ENCODE peak calls at places on chromosomes 4 and X, in four cellular contexts. E is stimulated activated CD8-positive, alpha-beta memory T cell treated with anti-CD3 and anti-CD28 coated beads, Interleukin-2, amount 100 ng/mL, for 1 hour; V is AG08396; L is fibroblast of pulmonary artery. D is an unnamed sample.

GRCh38 chrX:129522184-129523059 is 868 bp downstream of the SMARCA1 start:
- DNase-seq in E (no peak), L (peak), V (peak), D (peak)

GRCh38 chrX:42710452-42710851 is 67.5 kb downstream of the PPP1R2C start:
- DNase-seq in V (no peak), E (no peak), L (no peak), D (no peak)

GRCh38 chr4:156677136-156677535 is 294.5 kb downstream of the PDGFC start:
- DNase-seq in E (no peak), V (peak), L (peak), D (no peak)

GRCh38 chr4:142406051-142406549 is 440.0 kb downstream of the INPP4B start:
- DNase-seq in L (peak), E (no peak), V (no peak), D (peak)

GRCh38 chrX:150405576-150405975 is 42.5 kb downstream of the MAMLD1 start:
- DNase-seq in E (no peak), L (no peak), V (no peak), D (no peak)

GRCh38 chrX:123731987-123732678 is 719 bp downstream of the THOC2 start:
- DNase-seq in L (no peak), E (no peak), V (peak), D (no peak)

GRCh38 chr4:147160908-147161513 is 215.3 kb upstream of the TTC29 start:
- DNase-seq in E (no peak), L (peak), V (peak), D (no peak)

GRCh38 chrX:84168095-84168494 is 19.9 kb downstream of the RPS6KA6 start:
- DNase-seq in L (no peak), E (no peak), V (no peak), D (peak)

GRCh38 chr4:7686166-7686870 is 251.6 kb upstream of the PSAPL1 start:
- DNase-seq in V (no peak), E (no peak), L (no peak), D (no peak)

GRCh38 chr4:10122236-10122932 is 5.8 kb upstream of the WDR1 start:
- DNase-seq in E (no peak), L (no peak), V (no peak), D (no peak)

GRCh38 chr4:8384397-8385060 is 56.0 kb downstream of the ACOX3 start:
- DNase-seq in V (no peak), L (no peak), E (no peak), D (no peak)

GRCh38 chr4:108953941-108954340 is 191.1 kb upstream of the ETNPPL start:
- DNase-seq in E (no peak), V (no peak), L (no peak), D (no peak)

GRCh38 chr4:184471872-184472539 is 2.3 kb downstream of the IRF2 start:
- DNase-seq in V (peak), E (no peak), L (peak), D (no peak)